ENCODE peak calls at places on chromosomes 7 and 10, in four cellular contexts. P is trophoblast cell, E is IMR-90, O is mesendoderm. K is an unnamed sample.

GRCh38 chr7:44108768-44109750 is 4.9 kb downstream of the AEBP1 start:
- DNase-seq in P (no peak), E (no peak), O (no peak), K (no peak)

GRCh38 chr10:113992601-113993011 is 51.1 kb upstream of the ADRB1 start:
- DNase-seq in P (peak; percentile 49), E (no peak), O (no peak), K (no peak)

GRCh38 chr10:120460776-120461175 is 3.7 kb downstream of the PLPP4 start:
- DNase-seq in P (no peak), E (peak; percentile 54), O (peak; percentile 79), K (no peak)

GRCh38 chr7:28483868-28484267 is 71.5 kb downstream of the CREB5 start:
- DNase-seq in P (peak; percentile 19), E (peak; percentile 51), O (no peak), K (no peak)

GRCh38 chr7:50262916-50263690 is 41.4 kb upstream of the IKZF1 start:
- DNase-seq in P (no peak), E (no peak), O (no peak), K (no peak)

GRCh38 chr10:107952649-107953589 is 788.4 kb upstream of the SORCS1 start:
- DNase-seq in P (no peak), E (no peak), O (peak; percentile 86), K (no peak)

GRCh38 chr10:484925-485661 is 204.4 kb downstream of the DIP2C start:
- DNase-seq in P (no peak), E (no peak), O (no peak), K (no peak)

GRCh38 chr10:43865275-43866135 is 216.8 kb upstream of the ZNF32 start:
- DNase-seq in P (no peak), E (no peak), O (no peak), K (no peak)

GRCh38 chr7:107920048-107920772 is 29.2 kb downstream of the DLD start:
- DNase-seq in P (no peak), E (peak; percentile 22), O (no peak), K (no peak)

GRCh38 chr10:299969-300368 is 164.7 kb downstream of the ZMYND11 start:
- DNase-seq in P (no peak), E (no peak), O (no peak), K (no peak)

GRCh38 chr10:43233601-43234430 is 33.0 kb downstream of the RASGEF1A start:
- DNase-seq in P (no peak), E (no peak), O (no peak), K (no peak)

GRCh38 chr7:73329861-73330581 is 2.1 kb downstream of the FKBP6 start:
- DNase-seq in P (no peak), E (peak; percentile 36), O (no peak), K (no peak)

GRCh38 chr7:1925973-1926907 is 256.2 kb downstream of the ELFN1 start:
- DNase-seq in P (peak; percentile 11), E (no peak), O (no peak), K (no peak)

GRCh38 chr7:158680754-158681153 is 23.9 kb downstream of the NCAPG2 start:
- DNase-seq in P (no peak), E (no peak), O (no peak), K (no peak)

DNA sequence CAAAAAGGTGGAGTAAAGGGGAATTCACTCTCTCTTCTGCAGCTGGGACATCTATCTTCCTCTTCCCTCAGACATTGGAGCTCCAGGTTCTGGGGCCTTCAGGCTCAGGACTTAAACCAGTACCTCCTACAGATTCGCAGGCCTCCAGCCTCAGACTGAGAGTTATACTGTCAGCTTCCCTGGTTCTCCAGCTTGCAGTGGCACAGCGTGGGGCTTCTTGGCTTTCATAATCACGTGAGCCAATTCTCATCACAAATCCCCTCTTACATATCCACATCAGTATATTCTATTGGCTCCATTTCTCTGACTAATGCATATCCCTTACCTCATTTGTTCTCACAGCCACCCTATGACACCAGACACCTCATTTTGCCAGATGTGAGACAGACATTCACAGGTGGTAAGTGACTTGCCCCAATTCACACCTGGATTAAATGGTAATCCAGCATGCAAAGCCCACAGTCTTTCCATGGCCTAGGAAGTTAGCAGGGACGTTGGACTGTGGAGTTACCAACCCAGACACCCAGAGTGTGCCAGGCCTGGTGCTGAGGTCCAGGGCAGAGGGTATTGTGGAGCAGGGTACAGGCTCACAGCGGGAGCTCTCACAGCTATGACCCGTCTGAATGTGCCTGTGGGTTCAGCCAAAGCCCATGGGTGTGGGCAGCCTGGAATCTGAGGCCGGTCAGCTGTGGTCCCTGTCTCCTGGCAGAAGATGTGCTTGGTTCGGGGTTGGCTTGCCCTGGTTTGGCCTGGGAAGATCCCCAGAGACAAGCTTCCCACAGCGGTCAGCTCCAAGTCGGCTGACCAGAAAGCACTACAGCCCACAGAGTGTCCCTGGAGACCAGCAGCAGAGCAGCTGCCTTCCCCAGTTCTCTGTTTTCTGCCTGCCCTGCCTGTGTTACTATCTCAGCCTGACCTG is 18.4 kb upstream of the ZCCHC24 start:
- DNase-seq in P (no peak), E (no peak), O (no peak), K (no peak)
- H3K23ac ChIP-seq in P (no peak overlapping the region), E (no peak overlapping the region), O (no peak overlapping the region), K (no peak overlapping the region)

GRCh38 chr10:17643755-17644484 is at the start of gene STAM:
- DNase-seq in P (peak; percentile 92), E (peak; percentile 91), O (peak; percentile 96), K (peak; percentile 95)
- H3K23ac ChIP-seq in P (no peak within 1 kb of the TSS), E (peak within 1 kb of the TSS; percentile 99), O (no peak within 1 kb of the TSS), K (no peak within 1 kb of the TSS)

GRCh38 chr10:95656291-95657164 is at the start of gene ALDH18A1:
- DNase-seq in P (peak; percentile 94), E (peak; percentile 89), O (peak; percentile 92), K (peak; percentile 87)
- H3K23ac ChIP-seq in P (no peak within 1 kb of the TSS), E (peak within 1 kb of the TSS; percentile 97), O (peak within 1 kb of the TSS; percentile 48), K (peak within 1 kb of the TSS; percentile 18)

GRCh38 chr10:80100116-80100515 is 21.7 kb downstream of the TMEM254 start:
- DNase-seq in P (peak; percentile 89), E (no peak), O (no peak), K (no peak)
- H3K23ac ChIP-seq in P (no peak overlapping the region), E (no peak overlapping the region), O (no peak overlapping the region), K (no peak overlapping the region)

GRCh38 chr10:11594589-11595394 is 16.7 kb downstream of the USP6NL start:
- DNase-seq in P (no peak), E (no peak), O (peak; percentile 47), K (no peak)
- H3K23ac ChIP-seq in P (no peak overlapping the region), E (no peak overlapping the region), O (no peak overlapping the region), K (no peak overlapping the region)

DNA sequence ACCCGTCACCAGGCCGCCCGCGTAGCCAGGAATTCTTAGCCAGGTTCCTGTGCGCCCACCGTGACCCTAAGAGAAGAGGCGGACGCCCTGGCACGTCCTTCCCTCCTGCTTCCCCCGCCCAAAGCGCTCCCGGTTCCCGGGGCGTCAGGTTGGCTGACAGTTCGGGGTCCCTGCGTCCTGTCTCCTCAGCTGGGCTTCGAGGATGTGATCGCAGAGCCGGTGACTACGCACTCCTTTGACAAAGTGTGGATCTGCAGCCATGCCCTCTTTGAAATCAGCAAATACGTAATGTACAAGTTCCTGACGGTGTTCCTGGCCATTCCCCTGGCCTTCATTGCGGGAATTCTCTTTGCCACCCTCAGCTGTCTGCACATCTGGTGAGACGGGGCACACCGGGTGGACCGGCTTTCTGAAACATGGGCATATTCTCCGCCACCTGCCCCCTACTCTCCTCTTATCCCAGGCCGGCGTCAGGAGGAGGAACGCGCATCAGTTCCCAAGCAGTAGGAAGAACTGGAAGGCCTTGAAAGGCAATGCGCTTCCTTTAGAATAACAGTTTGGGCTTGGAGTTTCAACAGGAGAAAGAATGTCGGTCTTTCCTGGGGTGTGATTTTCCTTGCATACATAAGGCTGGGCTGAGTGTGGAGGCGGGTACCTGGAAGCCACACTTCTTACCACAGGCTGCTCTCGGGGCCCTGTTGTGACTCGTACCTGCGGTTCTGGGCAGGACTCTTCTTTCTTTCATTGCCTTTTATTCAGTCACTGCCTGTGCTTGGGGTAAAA is 724 bp downstream of the CAV2 start:
- DNase-seq in P (peak; percentile 62), E (peak; percentile 50), O (peak; percentile 79), K (no peak)
- H3K23ac ChIP-seq in P (no peak overlapping the region), E (peak overlapping the region; percentile 99), O (no peak overlapping the region), K (peak overlapping the region; percentile 83)